ENCODE peak calls at places on chromosomes 6 and 20, in nine cellular contexts. One of them, this sample, is unnamed.

GRCh38 chr20:34040300-34041015 is 46.7 kb downstream of the RALY start:
- DNase-seq in NCI-H187: no peak
- DNase-seq in IMR-90: no peak
- DNase-seq in sciatic nerve: no peak
- DNase-seq in astrocyte of the spinal cord: no peak
- DNase-seq in NCI-H1105: no peak
- DNase-seq in effector CD4-positive, alpha-beta T cell: no peak
- DNase-seq in NCI-H1436 treated with DMSO at 0.1 percent for 48 hours: no peak
- DNase-seq in endodermal cell: no peak
- DNase-seq in this sample: no peak

GRCh38 chr6:163175301-163175700 is 239.2 kb upstream of the QKI start:
- DNase-seq in astrocyte of the spinal cord: no peak
- DNase-seq in NCI-H1105: peak; percentile 15
- DNase-seq in sciatic nerve: no peak
- DNase-seq in IMR-90: no peak
- DNase-seq in NCI-H187: no peak
- DNase-seq in endodermal cell: no peak
- DNase-seq in NCI-H1436 treated with DMSO at 0.1 percent for 48 hours: no peak
- DNase-seq in effector CD4-positive, alpha-beta T cell: no peak
- DNase-seq in this sample: no peak

GRCh38 chr20:14599613-14600012 is 262.2 kb upstream of the FLRT3 start:
- DNase-seq in NCI-H1105: no peak
- DNase-seq in sciatic nerve: no peak
- DNase-seq in NCI-H187: no peak
- DNase-seq in NCI-H1436 treated with DMSO at 0.1 percent for 48 hours: no peak
- DNase-seq in astrocyte of the spinal cord: no peak
- DNase-seq in effector CD4-positive, alpha-beta T cell: no peak
- DNase-seq in endodermal cell: no peak
- DNase-seq in IMR-90: no peak
- DNase-seq in this sample: no peak

GRCh38 chr6:17492350-17492749 is 99.0 kb downstream of the CAP2 start:
- DNase-seq in NCI-H1436 treated with DMSO at 0.1 percent for 48 hours: no peak
- DNase-seq in IMR-90: no peak
- DNase-seq in astrocyte of the spinal cord: no peak
- DNase-seq in endodermal cell: no peak
- DNase-seq in effector CD4-positive, alpha-beta T cell: no peak
- DNase-seq in NCI-H1105: no peak
- DNase-seq in sciatic nerve: no peak
- DNase-seq in NCI-H187: no peak
- DNase-seq in this sample: no peak

GRCh38 chr6:3280091-3280490 is 21.3 kb downstream of the PSMG4 start:
- DNase-seq in sciatic nerve: peak; percentile 58
- DNase-seq in NCI-H1105: no peak
- DNase-seq in IMR-90: no peak
- DNase-seq in effector CD4-positive, alpha-beta T cell: no peak
- DNase-seq in NCI-H187: no peak
- DNase-seq in astrocyte of the spinal cord: no peak
- DNase-seq in endodermal cell: peak; percentile 43
- DNase-seq in NCI-H1436 treated with DMSO at 0.1 percent for 48 hours: no peak
- DNase-seq in this sample: peak; percentile 6

GRCh38 chr6:64872633-64873032 is 834.4 kb downstream of the EYS start:
- DNase-seq in sciatic nerve: no peak
- DNase-seq in NCI-H1436 treated with DMSO at 0.1 percent for 48 hours: no peak
- DNase-seq in NCI-H1105: no peak
- DNase-seq in endodermal cell: no peak
- DNase-seq in IMR-90: no peak
- DNase-seq in astrocyte of the spinal cord: no peak
- DNase-seq in NCI-H187: no peak
- DNase-seq in effector CD4-positive, alpha-beta T cell: no peak
- DNase-seq in this sample: no peak

GRCh38 chr6:2244261-2245102 is 923 bp downstream of the GMDS start:
- DNase-seq in effector CD4-positive, alpha-beta T cell: peak; percentile 4
- DNase-seq in NCI-H1436 treated with DMSO at 0.1 percent for 48 hours: no peak
- DNase-seq in IMR-90: no peak
- DNase-seq in NCI-H187: no peak
- DNase-seq in sciatic nerve: no peak
- DNase-seq in NCI-H1105: peak; percentile 24
- DNase-seq in endodermal cell: peak; percentile 82
- DNase-seq in astrocyte of the spinal cord: no peak
- DNase-seq in this sample: no peak

GRCh38 chr20:37347347-37347823 is 1.4 kb downstream of the SRC start:
- DNase-seq in IMR-90: no peak
- DNase-seq in astrocyte of the spinal cord: no peak
- DNase-seq in NCI-H187: no peak
- DNase-seq in effector CD4-positive, alpha-beta T cell: no peak
- DNase-seq in NCI-H1436 treated with DMSO at 0.1 percent for 48 hours: no peak
- DNase-seq in endodermal cell: no peak
- DNase-seq in NCI-H1105: no peak
- DNase-seq in sciatic nerve: no peak
- DNase-seq in this sample: no peak

GRCh38 chr20:32585519-32586127 is 490 bp upstream of the NOL4L start:
- DNase-seq in effector CD4-positive, alpha-beta T cell: no peak
- DNase-seq in IMR-90: no peak
- DNase-seq in astrocyte of the spinal cord: no peak
- DNase-seq in endodermal cell: peak; percentile 74
- DNase-seq in NCI-H1105: no peak
- DNase-seq in sciatic nerve: no peak
- DNase-seq in NCI-H187: no peak
- DNase-seq in NCI-H1436 treated with DMSO at 0.1 percent for 48 hours: no peak
- DNase-seq in this sample: no peak

GRCh38 chr20:54105653-54106052 is 35.3 kb upstream of the BCAS1 start:
- DNase-seq in NCI-H1105: no peak
- DNase-seq in NCI-H1436 treated with DMSO at 0.1 percent for 48 hours: no peak
- DNase-seq in endodermal cell: no peak
- DNase-seq in NCI-H187: no peak
- DNase-seq in IMR-90: no peak
- DNase-seq in sciatic nerve: no peak
- DNase-seq in effector CD4-positive, alpha-beta T cell: no peak
- DNase-seq in astrocyte of the spinal cord: no peak
- DNase-seq in this sample: no peak

GRCh38 chr6:137949686-137950390 is 82.8 kb downstream of the TNFAIP3 start:
- DNase-seq in IMR-90: no peak
- DNase-seq in astrocyte of the spinal cord: no peak
- DNase-seq in effector CD4-positive, alpha-beta T cell: no peak
- DNase-seq in NCI-H1105: no peak
- DNase-seq in NCI-H1436 treated with DMSO at 0.1 percent for 48 hours: no peak
- DNase-seq in endodermal cell: no peak
- DNase-seq in sciatic nerve: no peak
- DNase-seq in NCI-H187: no peak
- DNase-seq in this sample: no peak

GRCh38 chr20:14522595-14522994 is 185.2 kb upstream of the FLRT3 start:
- DNase-seq in NCI-H187: no peak
- DNase-seq in astrocyte of the spinal cord: no peak
- DNase-seq in NCI-H1105: no peak
- DNase-seq in endodermal cell: no peak
- DNase-seq in effector CD4-positive, alpha-beta T cell: no peak
- DNase-seq in IMR-90: no peak
- DNase-seq in NCI-H1436 treated with DMSO at 0.1 percent for 48 hours: no peak
- DNase-seq in sciatic nerve: no peak
- DNase-seq in this sample: no peak

GRCh38 chr6:168309183-168309582 is 10.4 kb downstream of the DACT2 start:
- DNase-seq in NCI-H187: no peak
- DNase-seq in effector CD4-positive, alpha-beta T cell: no peak
- DNase-seq in astrocyte of the spinal cord: no peak
- DNase-seq in sciatic nerve: no peak
- DNase-seq in IMR-90: no peak
- DNase-seq in NCI-H1436 treated with DMSO at 0.1 percent for 48 hours: no peak
- DNase-seq in NCI-H1105: no peak
- DNase-seq in endodermal cell: peak; percentile 43
- DNase-seq in this sample: no peak

This sample was measured in transverse colon.